ENCODE peak calls at places on chromosome 18, in five cellular contexts. A is foreskin fibroblast, B is endothelial cell, V is chondrocyte, U is H9. C is an unnamed sample.

GRCh38 chr18:34002130-34002529 is 222.6 kb downstream of the NOL4 start:
- DNase-seq in A (no peak), B (no peak), V (no peak), U (no peak), C (no peak)

GRCh38 chr18:10524507-10525425 is 1.1 kb upstream of the NAPG start:
- DNase-seq in A (no peak), B (no peak), V (no peak), U (no peak), C (no peak)

GRCh38 chr18:27605107-27605834 is 420.2 kb upstream of the CHST9 start:
- DNase-seq in A (peak), B (peak), V (no peak), U (peak), C (peak)

GRCh38 chr18:2655153-2655953 is at the start of gene SMCHD1:
- DNase-seq in A (peak), B (peak), V (peak), U (peak), C (peak)

GRCh38 chr18:12858961-12859360 is 25.1 kb downstream of the PTPN2 start:
- DNase-seq in A (no peak), B (no peak), V (no peak), U (no peak), C (no peak)

GRCh38 chr18:35432565-35433001 is 55.4 kb upstream of the ZNF396 start:
- DNase-seq in A (no peak), B (no peak), V (no peak), U (no peak), C (no peak)

GRCh38 chr18:67476585-67476984 is 39.9 kb downstream of the DSEL start:
- DNase-seq in A (peak), B (no peak), V (no peak), U (no peak), C (no peak)

GRCh38 chr18:34224423-34225217 is at the start of gene NOL4:
- DNase-seq in A (no peak), B (peak), V (no peak), U (peak), C (peak)

GRCh38 chr18:78090584-78090983 is 840.9 kb downstream of the GALR1 start:
- DNase-seq in A (no peak), B (no peak), V (no peak), U (no peak), C (no peak)

GRCh38 chr18:2515908-2516625 is 55.2 kb downstream of the METTL4 start:
- DNase-seq in A (peak), B (no peak), V (no peak), U (no peak), C (no peak)

GRCh38 chr18:28834889-28835288 is 658.0 kb upstream of the CDH2 start:
- DNase-seq in A (peak), B (no peak), V (no peak), U (no peak), C (no peak)

GRCh38 chr18:76380791-76381405 is 114.1 kb downstream of the ZNF516 start:
- DNase-seq in A (peak), B (peak), V (no peak), U (peak), C (no peak)

GRCh38 chr18:55950379-55951166 is 362.6 kb upstream of the TCF4 start:
- DNase-seq in A (no peak), B (no peak), V (no peak), U (no peak), C (no peak)

GRCh38 chr18:11283531-11284071 is 134.2 kb upstream of the PIEZO2 start:
- DNase-seq in A (no peak), B (no peak), V (no peak), U (no peak), C (no peak)

GRCh38 chr18:27959101-27959500 is 217.8 kb downstream of the CDH2 start:
- DNase-seq in A (no peak), B (no peak), V (no peak), U (no peak), C (no peak)

GRCh38 chr18:28398491-28398890 is 221.6 kb upstream of the CDH2 start:
- DNase-seq in A (no peak), B (no peak), V (no peak), U (no peak), C (no peak)

GRCh38 chr18:44835555-44836156 is 155.0 kb downstream of the SETBP1 start:
- DNase-seq in A (no peak), B (no peak), V (no peak), U (no peak), C (no peak)
- TF ChIP-seq CTCF in A (no peak), B (no peak), V (no peak), U (no peak), C (no peak)

GRCh38 chr18:7021994-7022840 is 95.4 kb downstream of the LAMA1 start:
- DNase-seq in A (peak), B (peak), V (no peak), U (no peak), C (no peak)
- TF ChIP-seq CTCF in A (peak), B (peak), V (peak), U (peak), C (peak)

GRCh38 chr18:48138660-48139426 is 208.4 kb upstream of the SMAD2 start:
- DNase-seq in A (no peak), B (no peak), V (no peak), U (no peak), C (no peak)

GRCh38 chr18:48136544-48137353 is 206.3 kb upstream of the SMAD2 start:
- DNase-seq in A (no peak), B (peak), V (no peak), U (no peak), C (peak)

GRCh38 chr18:48137354-48138208 is 207.1 kb upstream of the SMAD2 start:
- DNase-seq in A (no peak), B (no peak), V (no peak), U (no peak), C (no peak)

GRCh38 chr18:48139427-48140347 is 209.2 kb upstream of the SMAD2 start:
- DNase-seq in A (no peak), B (no peak), V (no peak), U (no peak), C (no peak)

GRCh38 chr18:48138211-48138610 is 207.8 kb upstream of the SMAD2 start:
- DNase-seq in A (no peak), B (peak), V (no peak), U (no peak), C (no peak)
- TF ChIP-seq CTCF in A (no peak), B (no peak), V (peak), U (peak), C (peak)

DNA sequence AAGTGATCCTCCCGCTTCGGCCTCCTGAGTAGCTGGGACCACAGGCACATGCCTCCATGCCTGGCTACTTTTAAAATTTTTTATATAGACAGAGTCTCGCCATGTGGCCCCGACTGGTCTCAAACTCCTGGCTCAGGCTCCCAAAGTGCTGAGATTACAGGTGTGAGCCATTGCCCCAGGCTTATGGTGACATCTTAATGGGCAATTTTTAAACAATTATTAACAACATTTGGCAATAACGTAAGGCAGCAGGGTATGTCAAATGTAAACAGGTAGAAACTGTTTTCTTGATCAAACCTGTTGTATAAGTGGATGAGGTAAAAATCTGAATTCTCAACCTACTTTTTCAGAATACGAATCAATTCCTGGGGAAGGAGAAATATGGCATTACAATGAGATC is 11.0 kb downstream of the FECH start:
- DNase-seq in A (no peak), B (no peak), V (no peak), U (no peak), C (no peak)
- TF ChIP-seq CTCF in A (no peak), B (no peak), V (no peak), U (no peak), C (no peak)

GRCh38 chr18:74739926-74740325 is 142.3 kb downstream of the ZNF407 start:
- DNase-seq in A (no peak), B (no peak), V (no peak), U (no peak), C (no peak)
- TF ChIP-seq CTCF in A (no peak), B (no peak), V (no peak), U (no peak), C (no peak)

DNA sequence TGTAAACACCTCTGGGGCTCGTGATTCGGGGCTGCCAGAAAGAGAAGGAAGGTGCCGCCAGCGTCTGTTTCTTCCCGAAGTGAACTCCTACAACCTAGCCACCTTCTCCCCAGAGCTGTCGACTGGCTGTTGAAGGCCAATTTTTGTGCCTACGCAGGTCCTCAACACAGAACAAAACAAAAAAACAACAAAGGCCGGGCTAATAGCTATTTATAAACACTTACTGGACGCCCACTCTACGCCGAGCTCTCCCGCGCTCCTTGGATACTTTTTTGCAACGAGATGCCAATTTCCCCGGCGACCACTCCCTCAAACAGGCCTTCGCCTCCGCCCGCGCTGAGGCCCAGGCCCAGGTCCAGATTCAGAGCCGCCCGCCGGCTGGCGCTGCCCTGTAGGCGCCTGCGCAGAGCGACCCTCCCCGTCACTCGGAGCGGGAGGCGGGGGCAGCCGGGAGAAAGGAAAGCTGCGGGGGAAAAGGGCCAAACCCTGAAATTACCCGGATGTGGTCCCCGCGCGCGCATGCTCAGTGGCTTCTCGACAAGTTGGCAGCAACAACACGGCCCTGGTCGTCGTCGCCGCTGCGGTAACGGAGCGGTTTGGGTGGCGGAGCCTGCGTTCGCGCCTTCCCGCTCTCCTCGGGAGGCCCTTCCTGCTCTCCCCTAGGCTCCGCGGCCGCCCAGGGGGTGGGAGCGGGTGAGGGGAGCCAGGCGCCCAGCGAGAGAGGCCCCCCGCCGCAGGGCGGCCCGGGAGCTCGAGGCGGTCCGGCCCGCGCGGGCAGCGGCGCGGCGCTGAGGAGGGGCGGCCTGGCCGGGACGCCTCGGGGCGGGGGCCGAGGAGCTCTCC is at the start of gene SMAD4:
- DNase-seq in A (peak), B (peak), V (peak), U (peak), C (peak)
- TF ChIP-seq CTCF in A (no peak), B (no peak), V (peak), U (no peak), C (no peak)

GRCh38 chr18:23703057-23703986 is 14.1 kb downstream of the LAMA3 start:
- DNase-seq in A (peak), B (peak), V (no peak), U (no peak), C (no peak)
- TF ChIP-seq CTCF in A (peak), B (peak), V (peak), U (peak), C (peak)